ENCODE peak calls at places on chromosomes 6 and 20, in ten cellular contexts. G, Y, S, W, C, Q, V, H, F and M are unnamed samples.

GRCh38 chr6:52514514-52514913 is 62.3 kb downstream of the TRAM2 start:
- DNase-seq in G (no peak), Y (peak; percentile 58), S (no peak), W (no peak), C (no peak), Q (peak; percentile 90), V (no peak), H (peak; percentile 80), F (peak; percentile 48), M (no peak)

GRCh38 chr20:44646641-44647274 is 4.7 kb downstream of the ADA start:
- DNase-seq in G (no peak), Y (peak; percentile 54), S (no peak), W (no peak), C (peak; percentile 5), Q (peak; percentile 49), V (no peak), H (no peak), F (no peak), M (peak; percentile 77)

GRCh38 chr6:26048590-26048989 is 38.6 kb upstream of the HFE start:
- DNase-seq in G (no peak), Y (no peak), S (no peak), W (no peak), C (no peak), Q (no peak), V (no peak), H (no peak), F (no peak), M (no peak)

GRCh38 chr6:83514877-83515466 is 2.6 kb downstream of the PRSS35 start:
- DNase-seq in G (peak; percentile 67), Y (peak; percentile 68), S (no peak), W (no peak), C (peak; percentile 47), Q (peak; percentile 81), V (peak; percentile 47), H (peak; percentile 84), F (peak; percentile 63), M (peak; percentile 48)

GRCh38 chr6:139547082-139547776 is 172.8 kb upstream of the CITED2 start:
- DNase-seq in G (no peak), Y (peak; percentile 42), S (no peak), W (no peak), C (no peak), Q (peak; percentile 49), V (no peak), H (peak; percentile 39), F (no peak), M (no peak)

GRCh38 chr6:160201056-160201455 is 57.6 kb downstream of the SLC22A2 start:
- DNase-seq in G (no peak), Y (no peak), S (no peak), W (no peak), C (no peak), Q (no peak), V (no peak), H (no peak), F (no peak), M (no peak)

GRCh38 chr6:45709834-45710233 is 305.8 kb downstream of the CLIC5 start:
- DNase-seq in G (no peak), Y (no peak), S (no peak), W (no peak), C (no peak), Q (no peak), V (no peak), H (no peak), F (no peak), M (peak; percentile 44)

GRCh38 chr20:35387334-35387733 is 24.4 kb downstream of the UQCC1 start:
- DNase-seq in G (no peak), Y (peak; percentile 79), S (no peak), W (no peak), C (no peak), Q (peak; percentile 71), V (no peak), H (peak; percentile 55), F (no peak), M (no peak)

GRCh38 chr6:160733045-160733646 is 31.1 kb downstream of the PLG start:
- DNase-seq in G (peak; percentile 77), Y (peak; percentile 43), S (no peak), W (no peak), C (peak; percentile 43), Q (peak; percentile 55), V (peak; percentile 48), H (peak; percentile 48), F (no peak), M (peak; percentile 43)

GRCh38 chr20:36745234-36745926 is 510 bp downstream of the NDRG3 start:
- DNase-seq in G (peak; percentile 26), Y (peak; percentile 8), S (no peak), W (peak; percentile 80), C (no peak), Q (no peak), V (no peak), H (peak; percentile 22), F (no peak), M (no peak)
- TF ChIP-seq CTCF in G (no peak), Y (no peak), S (no peak), W (no peak), C (no peak), Q (peak; percentile 6), V (no peak), H (no peak), F (peak; percentile 5), M (peak; percentile 19)

GRCh38 chr6:121399971-121400370 is 35.5 kb upstream of the GJA1 start:
- DNase-seq in G (no peak), Y (no peak), S (no peak), W (no peak), C (no peak), Q (no peak), V (no peak), H (no peak), F (no peak), M (no peak)

GRCh38 chr6:121405306-121405705 is 30.1 kb upstream of the GJA1 start:
- DNase-seq in G (no peak), Y (no peak), S (no peak), W (no peak), C (no peak), Q (no peak), V (no peak), H (no peak), F (no peak), M (no peak)

GRCh38 chr6:121408321-121408720 is 27.1 kb upstream of the GJA1 start:
- DNase-seq in G (no peak), Y (no peak), S (no peak), W (no peak), C (no peak), Q (no peak), V (no peak), H (no peak), F (no peak), M (no peak)

DNA sequence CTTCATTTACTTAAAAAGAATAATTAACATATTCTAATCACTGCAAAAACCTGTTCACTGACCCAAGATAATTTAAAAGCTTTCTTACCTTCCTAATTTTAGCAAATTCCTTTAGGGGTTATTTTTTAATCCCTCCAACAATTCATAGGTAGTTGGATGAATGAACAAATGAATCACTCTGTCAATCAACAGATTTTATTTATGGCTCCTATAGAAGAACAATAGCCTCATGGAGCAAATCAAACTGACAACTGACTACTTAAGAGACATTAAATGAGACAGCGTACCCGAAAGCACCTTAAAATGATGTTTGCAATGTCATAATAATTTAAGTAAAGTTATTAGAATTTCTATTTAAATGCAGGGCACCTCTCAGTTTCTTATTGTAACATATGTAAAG is 31.5 kb upstream of the GJA1 start:
- DNase-seq in G (no peak), Y (no peak), S (no peak), W (no peak), C (no peak), Q (no peak), V (no peak), H (no peak), F (no peak), M (no peak)
- TF ChIP-seq CTCF in G (no peak), Y (no peak), S (no peak), W (no peak), C (no peak), Q (no peak), V (no peak), H (no peak), F (no peak), M (no peak)

GRCh38 chr6:137106183-137106582 is 61.4 kb upstream of the IL20RA start:
- DNase-seq in G (no peak), Y (no peak), S (no peak), W (no peak), C (no peak), Q (no peak), V (no peak), H (no peak), F (no peak), M (peak; percentile 26)
- TF ChIP-seq CTCF in G (no peak), Y (no peak), S (no peak), W (no peak), C (no peak), Q (no peak), V (no peak), H (no peak), F (no peak), M (no peak)

GRCh38 chr6:157645201-157645795 is 177.7 kb upstream of the SNX9 start:
- DNase-seq in G (no peak), Y (no peak), S (no peak), W (peak; percentile 20), C (no peak), Q (no peak), V (no peak), H (no peak), F (no peak), M (no peak)

GRCh38 chr6:157642736-157643135 is 180.3 kb upstream of the SNX9 start:
- DNase-seq in G (no peak), Y (no peak), S (no peak), W (no peak), C (no peak), Q (no peak), V (no peak), H (no peak), F (no peak), M (no peak)

GRCh38 chr6:157646012-157646411 is 177.0 kb upstream of the SNX9 start:
- DNase-seq in G (no peak), Y (no peak), S (no peak), W (no peak), C (no peak), Q (no peak), V (no peak), H (no peak), F (no peak), M (no peak)

GRCh38 chr6:157641837-157642236 is 181.2 kb upstream of the SNX9 start:
- DNase-seq in G (no peak), Y (no peak), S (no peak), W (no peak), C (no peak), Q (no peak), V (no peak), H (no peak), F (no peak), M (no peak)

DNA sequence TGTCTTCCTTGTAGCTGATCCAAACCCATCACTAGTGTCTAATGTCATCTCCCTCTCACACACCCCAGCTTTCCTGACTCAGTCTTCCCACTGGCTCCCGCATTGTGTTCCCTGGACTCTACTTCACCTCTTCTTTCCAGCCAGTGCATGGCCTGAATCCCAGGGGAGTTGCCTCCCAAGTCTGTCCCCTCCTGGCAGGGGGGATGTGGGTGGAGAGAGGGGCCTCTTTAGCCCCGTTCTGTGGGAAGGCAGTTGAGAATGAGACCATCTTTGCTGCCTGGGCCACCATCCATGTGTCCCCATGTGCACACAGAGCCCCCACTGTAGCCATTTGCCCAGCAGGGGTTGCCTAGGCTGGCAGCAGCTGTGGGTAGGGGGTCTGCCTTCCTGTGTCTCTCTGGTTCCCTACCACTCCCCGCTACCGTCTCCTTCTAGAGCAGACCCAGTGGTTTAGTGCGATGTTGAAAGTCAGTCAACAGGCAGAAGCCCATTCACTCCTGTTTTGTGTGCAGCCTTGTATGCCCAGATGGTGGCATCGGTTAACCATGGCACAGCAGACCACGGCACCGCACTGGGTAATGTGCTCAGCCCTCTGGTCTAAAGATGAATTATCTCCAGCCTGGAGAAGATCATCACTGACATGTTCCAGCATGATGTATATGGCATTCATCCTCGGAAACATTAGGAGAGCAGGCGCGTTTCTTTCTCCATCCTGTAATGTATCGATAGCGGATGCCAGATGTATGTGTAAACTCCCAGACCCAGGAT is 178.8 kb upstream of the SNX9 start:
- DNase-seq in G (no peak), Y (no peak), S (no peak), W (peak; percentile 21), C (no peak), Q (peak; percentile 37), V (no peak), H (peak; percentile 51), F (no peak), M (no peak)
- TF ChIP-seq CTCF in G (no peak), Y (peak; percentile 29), S (no peak), W (no peak), C (no peak), Q (peak; percentile 31), V (no peak), H (peak; percentile 56), F (peak; percentile 28), M (no peak)